ENCODE peak calls at places on chromosomes 12 and 14, in eight cellular contexts. M is fibroblast of lung, H is neural crest cell, G is osteoblast, K is uterus, L is H9, Q is astrocyte of the spinal cord, U is esophagus squamous epithelium. I is an unnamed sample.

GRCh38 chr14:33127531-33127930 is 188.9 kb downstream of the NPAS3 start:
- DNase-seq in G (no peak), M (no peak), L (no peak), K (no peak), H (no peak), Q (peak), U (no peak), I (no peak)

GRCh38 chr14:104144453-104144790 is 6.0 kb downstream of the KIF26A start:
- DNase-seq in M (no peak), U (no peak), L (no peak), H (no peak), K (no peak), Q (no peak), G (peak), I (no peak)

GRCh38 chr12:53145861-53146260 is 34.7 kb upstream of the ZNF740 start:
- DNase-seq in H (no peak), U (no peak), M (no peak), Q (no peak), G (no peak), L (no peak), K (no peak), I (no peak)

GRCh38 chr14:97412933-97413574 is 615.9 kb downstream of the VRK1 start:
- DNase-seq in K (no peak), G (no peak), U (no peak), Q (no peak), H (no peak), M (no peak), L (no peak), I (no peak)

GRCh38 chr12:68368332-68368731 is 36.2 kb upstream of the MDM1 start:
- DNase-seq in G (peak), K (no peak), L (no peak), H (no peak), Q (no peak), M (no peak), U (no peak), I (no peak)

GRCh38 chr12:106048016-106048415 is 90.7 kb downstream of the NUAK1 start:
- DNase-seq in L (no peak), Q (no peak), G (no peak), M (no peak), H (no peak), K (no peak), U (no peak), I (no peak)

GRCh38 chr14:68278568-68279436 is 459.2 kb downstream of the RAD51B start:
- DNase-seq in K (no peak), Q (peak), H (no peak), G (no peak), M (peak), U (no peak), L (no peak), I (no peak)

GRCh38 chr12:50618864-50619609 is 114.3 kb downstream of the DIP2B start:
- DNase-seq in L (no peak), U (no peak), K (no peak), G (peak), M (peak), H (no peak), Q (peak), I (no peak)

GRCh38 chr12:19978193-19978592 is 390.1 kb upstream of the PDE3A start:
- DNase-seq in L (no peak), G (peak), H (no peak), U (no peak), M (peak), Q (peak), K (no peak), I (no peak)

GRCh38 chr12:108004368-108004767 is 124.7 kb upstream of the WSCD2 start:
- DNase-seq in K (no peak), U (no peak), L (peak), G (no peak), M (no peak), H (no peak), Q (no peak), I (no peak)

GRCh38 chr14:45807187-45807586 is 554.2 kb upstream of the MIS18BP1 start:
- DNase-seq in L (no peak), K (no peak), G (no peak), M (no peak), Q (no peak), U (no peak), H (no peak), I (no peak)

GRCh38 chr14:99066378-99066777 is 205.6 kb downstream of the BCL11B start:
- DNase-seq in M (no peak), Q (no peak), U (no peak), H (peak), K (no peak), G (peak), L (peak), I (no peak)

GRCh38 chr12:59056931-59057330 is 136.6 kb upstream of the LRIG3 start:
- DNase-seq in Q (no peak), M (no peak), K (no peak), H (no peak), L (no peak), G (no peak), U (no peak), I (no peak)

GRCh38 chr14:54627718-54628345 is 60.9 kb downstream of the SAMD4A start:
- DNase-seq in L (no peak), Q (peak), K (peak), G (peak), U (no peak), M (peak), H (peak), I (no peak)

GRCh38 chr12:98719515-98720504 is 74.7 kb downstream of the APAF1 start:
- DNase-seq in G (no peak), M (no peak), L (no peak), U (no peak), K (no peak), Q (no peak), H (no peak), I (no peak)

GRCh38 chr12:98727196-98727595 is 82.1 kb downstream of the APAF1 start:
- DNase-seq in L (no peak), U (no peak), G (no peak), K (no peak), Q (no peak), M (no peak), H (no peak), I (no peak)

GRCh38 chr12:98724384-98725155 is 79.5 kb downstream of the APAF1 start:
- DNase-seq in U (no peak), H (no peak), G (no peak), Q (peak), M (no peak), L (no peak), K (no peak), I (no peak)

GRCh38 chr12:98721204-98721702 is 76.2 kb downstream of the APAF1 start:
- DNase-seq in Q (no peak), G (no peak), K (no peak), L (no peak), U (no peak), H (no peak), M (no peak), I (no peak)

GRCh38 chr12:98725481-98726247 is 80.6 kb downstream of the APAF1 start:
- DNase-seq in Q (peak), U (no peak), G (peak), H (peak), K (peak), L (peak), M (peak), I (no peak)
- TF ChIP-seq CTCF in Q (peak), U (peak), G (peak), H (peak), K (no peak), L (peak), M (peak), I (peak)

DNA sequence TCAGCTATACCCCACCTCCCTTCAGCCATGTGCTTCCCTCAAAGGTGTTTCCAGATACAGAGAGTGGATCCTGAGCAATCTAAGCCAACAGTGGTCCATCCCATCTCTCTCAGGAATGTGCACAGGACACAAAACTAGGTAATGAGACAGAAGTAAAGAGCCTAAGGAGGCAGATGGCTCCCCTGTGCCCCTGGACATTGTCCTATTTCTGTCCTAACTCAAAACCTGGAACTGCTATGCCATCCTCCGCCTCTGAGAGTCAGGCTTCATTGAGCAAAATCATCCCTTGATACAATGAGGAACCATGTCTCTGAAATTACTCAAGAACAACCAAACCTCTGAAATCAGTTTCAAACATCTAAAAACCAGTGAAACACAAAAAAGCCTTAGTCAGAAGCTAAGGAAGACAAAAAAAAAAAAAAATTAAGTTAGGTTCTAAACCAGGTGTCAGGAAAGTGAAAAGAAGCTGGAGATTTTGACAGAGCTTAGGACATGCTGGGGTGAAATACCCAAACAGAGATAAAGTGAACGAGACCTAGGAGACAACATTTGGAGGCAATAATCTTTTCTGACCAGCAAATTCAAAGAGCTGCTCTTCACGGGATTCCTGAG is 200.3 kb upstream of the PLEKHG7 start:
- DNase-seq in M (peak), G (no peak), H (no peak), L (no peak), Q (no peak), U (no peak), K (no peak), I (no peak)
- TF ChIP-seq CTCF in M (peak), G (peak), H (no peak), L (peak), Q (no peak), U (peak), K (no peak), I (peak)

DNA sequence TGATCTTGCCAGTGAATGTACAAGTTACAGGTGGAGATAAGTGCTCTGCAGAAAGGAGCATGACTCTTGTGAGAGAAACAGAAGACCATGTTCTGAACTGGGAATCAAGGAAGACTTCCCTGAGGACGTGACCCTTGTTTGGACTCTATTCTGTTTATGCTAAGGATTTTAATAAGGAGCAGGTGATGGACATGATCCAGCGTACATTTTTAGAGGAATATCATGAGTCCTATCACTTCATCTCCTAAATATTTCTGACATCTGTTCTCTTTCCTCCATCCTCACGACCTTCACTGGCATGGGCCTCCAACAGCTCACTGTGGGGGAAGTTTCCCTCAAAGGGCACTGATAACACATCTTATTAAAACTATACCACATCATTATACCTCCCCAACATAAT is 7.9 kb upstream of the SLC38A1 start:
- DNase-seq in H (no peak), M (no peak), G (no peak), U (no peak), K (no peak), L (no peak), Q (no peak), I (no peak)
- TF ChIP-seq CTCF in H (no peak), M (no peak), G (no peak), U (no peak), K (no peak), L (no peak), Q (no peak), I (no peak)

GRCh38 chr12:27233814-27234213 is 10.3 kb upstream of the STK38L start:
- DNase-seq in G (no peak), H (no peak), Q (no peak), U (no peak), M (no peak), L (peak), K (no peak), I (no peak)
- TF ChIP-seq CTCF in G (peak), H (peak), Q (no peak), U (no peak), M (peak), L (peak), K (no peak), I (no peak)

GRCh38 chr12:115946867-115947695 is 330.4 kb downstream of the MED13L start:
- DNase-seq in U (no peak), M (no peak), Q (no peak), G (no peak), H (no peak), K (no peak), L (no peak), I (no peak)
- TF ChIP-seq CTCF in U (no peak), M (peak), Q (peak), G (peak), H (peak), K (no peak), L (peak), I (peak)

GRCh38 chr12:70122804-70123203 is 120.4 kb upstream of the CNOT2 start:
- DNase-seq in G (no peak), M (no peak), L (no peak), U (no peak), Q (no peak), K (no peak), H (no peak), I (no peak)
- TF ChIP-seq CTCF in G (no peak), M (no peak), L (no peak), U (no peak), Q (no peak), K (no peak), H (no peak), I (no peak)

DNA sequence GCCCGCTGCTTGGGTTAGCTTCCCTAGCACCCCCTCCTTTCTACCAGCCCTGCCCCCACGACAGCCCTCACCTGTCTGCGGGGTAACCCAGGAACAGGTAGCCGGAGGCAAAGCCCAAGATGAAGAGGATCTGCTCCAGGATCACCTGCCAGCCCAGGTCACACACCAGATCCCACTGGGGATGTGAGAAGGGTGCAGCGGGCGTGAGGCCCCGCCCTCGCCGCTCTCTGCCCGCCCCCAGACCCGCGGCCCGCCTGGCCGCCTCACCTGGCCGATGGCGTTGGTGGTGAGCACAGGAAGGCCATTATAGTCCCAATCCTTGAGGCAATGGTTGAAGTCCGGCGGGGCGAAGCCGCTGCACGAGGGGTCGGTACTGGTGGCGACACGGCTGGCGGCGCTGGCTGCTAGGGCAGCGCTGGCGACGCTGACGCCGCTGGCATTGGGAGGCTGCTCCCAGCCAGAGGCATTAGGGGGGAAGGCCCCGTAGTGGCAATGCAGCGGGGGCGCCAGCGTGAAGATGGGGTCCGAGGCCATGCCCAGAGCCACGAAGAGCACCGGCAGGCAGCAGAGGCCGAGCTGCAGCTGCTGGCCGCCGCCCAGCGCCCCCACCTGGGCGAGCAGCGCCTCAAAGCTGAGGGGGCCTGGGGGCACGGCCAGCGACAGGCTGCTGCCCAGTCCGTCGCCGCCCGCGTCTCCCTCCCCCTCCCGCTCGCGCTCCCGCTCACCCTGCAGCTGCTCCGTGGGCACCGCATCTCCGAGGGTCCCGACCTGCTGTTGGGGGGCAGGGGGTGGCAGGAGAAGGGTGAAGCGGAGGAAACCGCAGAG is 794 bp downstream of the SLC22A17 start:
- DNase-seq in G (peak), M (no peak), Q (no peak), K (no peak), L (peak), H (peak), U (no peak), I (no peak)
- TF ChIP-seq CTCF in G (no peak), M (no peak), Q (peak), K (no peak), L (peak), H (peak), U (no peak), I (no peak)

GRCh38 chr12:93020225-93020997 is 91.3 kb upstream of the EEA1 start:
- DNase-seq in K (no peak), H (no peak), Q (no peak), M (no peak), G (no peak), U (no peak), L (no peak), I (no peak)

GRCh38 chr12:93020998-93021597 is 92.0 kb upstream of the EEA1 start:
- DNase-seq in G (no peak), U (no peak), Q (no peak), M (no peak), H (no peak), L (no peak), K (no peak), I (no peak)

GRCh38 chr12:93022603-93023340 is 93.7 kb upstream of the EEA1 start:
- DNase-seq in M (peak), G (no peak), H (no peak), L (no peak), K (no peak), Q (peak), U (no peak), I (no peak)

GRCh38 chr12:93029091-93029490 is 100.0 kb upstream of the EEA1 start:
- DNase-seq in L (no peak), K (no peak), Q (no peak), U (no peak), H (no peak), G (no peak), M (no peak), I (no peak)

GRCh38 chr12:93025145-93026103 is 96.3 kb upstream of the EEA1 start:
- DNase-seq in L (no peak), Q (peak), K (no peak), M (peak), U (no peak), G (peak), H (no peak), I (no peak)
- TF ChIP-seq CTCF in L (peak), Q (peak), K (peak), M (peak), U (peak), G (peak), H (peak), I (peak)

DNA sequence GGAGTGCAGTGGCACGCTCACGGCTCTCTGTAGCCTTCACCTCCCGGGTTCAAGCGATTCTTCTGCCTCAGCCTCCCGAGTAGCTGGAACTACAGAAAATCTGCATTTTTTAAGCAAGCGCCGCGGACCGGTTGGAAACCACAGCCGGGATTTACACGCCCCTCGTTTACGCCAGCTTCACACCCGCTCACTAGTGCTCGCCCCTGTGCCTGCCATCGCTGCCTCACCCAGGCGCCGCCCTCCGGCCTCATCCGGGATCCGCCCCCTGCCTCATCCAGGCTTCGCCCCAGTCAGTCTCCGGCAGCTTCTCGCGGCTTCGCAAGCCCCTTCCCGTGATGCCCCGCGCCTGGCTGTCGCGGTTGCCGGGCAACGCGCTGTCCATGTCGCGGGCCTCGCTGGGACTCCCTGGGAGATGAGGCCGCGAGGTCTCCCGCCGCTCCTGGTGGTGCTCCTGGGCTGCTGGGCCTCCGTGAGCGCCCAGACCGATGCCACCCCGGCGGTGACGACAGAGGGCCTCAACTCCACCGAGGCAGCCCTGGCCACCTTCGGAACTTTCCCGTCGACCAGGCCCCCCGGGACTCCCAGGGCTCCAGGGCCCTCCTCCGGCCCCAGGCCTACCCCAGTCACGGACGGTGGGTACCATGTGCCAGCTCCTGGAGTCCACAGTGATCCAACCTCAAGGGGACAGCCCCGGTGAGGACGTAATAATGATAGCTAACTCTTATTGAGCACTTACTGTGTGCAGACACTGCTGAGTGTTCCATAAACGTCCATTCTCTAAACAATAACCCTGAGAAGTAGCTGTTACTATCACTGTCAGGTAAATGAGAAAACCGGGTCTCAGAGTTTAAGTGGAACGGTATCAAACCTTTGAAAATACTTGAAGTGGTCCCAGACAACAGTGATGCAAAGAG is at the start of gene TCTN1:
- DNase-seq in U (peak), K (peak), G (peak), L (peak), H (peak), M (peak), Q (peak), I (peak)
- TF ChIP-seq CTCF in U (no peak), K (peak), G (no peak), L (no peak), H (no peak), M (no peak), Q (no peak), I (no peak)

I was measured in upper lobe of right lung.